ENCODE peak calls at places on chromosomes 13 and 19, in four cellular contexts. N is vagina, A is BE2C, C is upper lobe of right lung. K is an unnamed sample.

GRCh38 chr13:106373989-106374572 is 161.4 kb downstream of the EFNB2 start:
- DNase-seq in N (peak; percentile 70), A (no peak), C (no peak), K (no peak)

GRCh38 chr19:10604460-10604980 is 17.4 kb upstream of the AP1M2 start:
- DNase-seq in N (no peak), A (no peak), C (no peak), K (no peak)

GRCh38 chr19:28351761-28352160 is 861.2 kb downstream of the UQCRFS1 start:
- DNase-seq in N (peak; percentile 72), A (no peak), C (no peak), K (no peak)

GRCh38 chr19:49677232-49677881 is at the start of gene PRMT1:
- DNase-seq in N (no peak), A (peak; percentile 79), C (peak; percentile 79), K (peak; percentile 69)

GRCh38 chr19:10120538-10121198 is 969 bp upstream of the EIF3G start:
- DNase-seq in N (no peak), A (no peak), C (no peak), K (no peak)

GRCh38 chr19:2312819-2313501 is 5.0 kb upstream of the LINGO3 start:
- DNase-seq in N (no peak), A (no peak), C (no peak), K (peak; percentile 64)

GRCh38 chr13:69389899-69390298 is 717.7 kb upstream of the ATXN8OS start:
- DNase-seq in N (no peak), A (no peak), C (no peak), K (no peak)

GRCh38 chr19:44912854-44913253 is 1.6 kb upstream of the APOC1 start:
- DNase-seq in N (no peak), A (no peak), C (peak; percentile 85), K (no peak)

GRCh38 chr19:2523630-2524311 is 47.8 kb downstream of the GADD45B start:
- DNase-seq in N (no peak), A (no peak), C (no peak), K (no peak)

GRCh38 chr13:32840840-32841713 is 175.1 kb upstream of the KL start:
- DNase-seq in N (no peak), A (peak; percentile 37), C (no peak), K (no peak)

GRCh38 chr19:39196860-39197562 is at the start of gene NCCRP1:
- DNase-seq in N (no peak), A (no peak), C (no peak), K (peak; percentile 71)
- H3K27me3 ChIP-seq in N (no peaks in the 10 kb centered on the region), A (peaks cover 29% of the 10 kb centered on the region), C (peaks cover 64% of the 10 kb centered on the region), K (peaks cover 7% of the 10 kb centered on the region)

GRCh38 chr19:15104003-15104402 is 3.2 kb upstream of the SYDE1 start:
- DNase-seq in N (no peak), A (no peak), C (no peak), K (no peak)
- H3K27me3 ChIP-seq in N (no peaks in the 10 kb centered on the region), A (peaks cover 23% of the 10 kb centered on the region), C (no peaks in the 10 kb centered on the region), K (no peaks in the 10 kb centered on the region)

GRCh38 chr19:51693819-51694218 is 689 bp downstream of the SPACA6 start:
- DNase-seq in N (peak; percentile 49), A (no peak), C (no peak), K (no peak)

GRCh38 chr19:51692065-51692915 is 840 bp upstream of the SPACA6 start:
- DNase-seq in N (peak; percentile 81), A (peak; percentile 34), C (no peak), K (no peak)

GRCh38 chr19:51695088-51695487 is 2.0 kb downstream of the SPACA6 start:
- DNase-seq in N (peak; percentile 64), A (no peak), C (no peak), K (no peak)

GRCh38 chr19:51694318-51695085 is 1.4 kb downstream of the SPACA6 start:
- DNase-seq in N (peak; percentile 82), A (no peak), C (no peak), K (no peak)

GRCh38 chr19:51693246-51693645 is at the start of gene SPACA6:
- DNase-seq in N (peak; percentile 83), A (no peak), C (no peak), K (no peak)
- H3K27me3 ChIP-seq in N (no peaks in the 10 kb centered on the region), A (no peaks in the 10 kb centered on the region), C (no peaks in the 10 kb centered on the region), K (no peaks in the 10 kb centered on the region)

GRCh38 chr19:30222993-30223865 is 149.0 kb upstream of the ZNF536 start:
- DNase-seq in N (no peak), A (no peak), C (no peak), K (peak; percentile 63)
- H3K27me3 ChIP-seq in N (peaks cover 5% of the 10 kb centered on the region), A (no peaks in the 10 kb centered on the region), C (peaks cover 74% of the 10 kb centered on the region), K (peaks cover 41% of the 10 kb centered on the region)

GRCh38 chr13:96994849-96995243 is 570 bp upstream of the OXGR1 start:
- DNase-seq in N (no peak), A (no peak), C (no peak), K (no peak)
- H3K27me3 ChIP-seq in N (no peaks in the 10 kb centered on the region), A (peaks cover 7% of the 10 kb centered on the region), C (peaks cover 27% of the 10 kb centered on the region), K (peaks cover 49% of the 10 kb centered on the region)

GRCh38 chr19:40524133-40524549 is 52.5 kb upstream of the SHKBP1 start:
- DNase-seq in N (no peak), A (no peak), C (no peak), K (no peak)
- H3K27me3 ChIP-seq in N (no peaks in the 10 kb centered on the region), A (no peaks in the 10 kb centered on the region), C (peaks cover 9% of the 10 kb centered on the region), K (peaks cover 13% of the 10 kb centered on the region)

GRCh38 chr19:55449469-55449868 is 6.4 kb upstream of the SHISA7 start:
- DNase-seq in N (no peak), A (no peak), C (no peak), K (no peak)
- H3K27me3 ChIP-seq in N (peaks cover 17% of the 10 kb centered on the region), A (peaks cover 41% of the 10 kb centered on the region), C (peaks cover 34% of the 10 kb centered on the region), K (peaks cover 48% of the 10 kb centered on the region)

DNA sequence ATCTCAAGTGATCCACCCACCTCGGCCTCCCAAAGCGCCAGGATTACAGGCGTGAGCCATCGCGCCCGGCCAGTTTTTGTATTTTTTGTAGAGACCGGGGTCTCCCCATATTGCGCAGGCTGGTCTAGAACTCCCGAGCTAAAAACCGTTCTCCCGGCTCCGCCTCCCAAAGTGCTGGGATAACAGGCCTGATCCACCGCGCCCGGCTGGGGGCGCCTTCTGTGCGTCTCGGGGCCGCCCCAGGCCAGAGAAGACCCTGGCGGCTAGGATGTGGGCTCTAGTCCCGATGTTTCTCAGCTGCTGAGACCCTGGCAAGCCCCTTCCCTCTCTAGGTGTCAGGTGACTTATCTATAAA is 3.6 kb downstream of the ARHGAP45 start:
- DNase-seq in N (no peak), A (no peak), C (no peak), K (peak; percentile 73)
- H3K27me3 ChIP-seq in N (no peaks in the 10 kb centered on the region), A (peaks cover 62% of the 10 kb centered on the region), C (no peaks in the 10 kb centered on the region), K (no peaks in the 10 kb centered on the region)

K was measured in H9.